ENCODE peak calls at places on chromosomes 5 and 9, in nine cellular contexts. One of them, this sample, is unnamed.

GRCh38 chr5:39074009-39074886 is at the start of gene RICTOR:
- DNase-seq in AG04450: peak; percentile 41
- DNase-seq in sigmoid colon: peak; percentile 92
- DNase-seq in cardiac muscle cell: peak; percentile 90
- DNase-seq in activated naive CD8-positive, alpha-beta T cell treated with anti-CD3 and anti-CD28 coated beads for 36 hours: peak; percentile 94
- DNase-seq in AG20443: peak; percentile 96
- DNase-seq in mesendoderm: peak; percentile 90
- DNase-seq in SJSA1: peak; percentile 90
- DNase-seq in stimulated activated CD8-positive, alpha-beta memory T cell treated with anti-CD3 and anti-CD28 coated beads, Interleukin-7, amount 100 ng/mL, for 24 hours: peak; percentile 76
- DNase-seq in this sample: peak; percentile 88

GRCh38 chr9:123360161-123361085 is 4.4 kb downstream of the CRB2 start:
- DNase-seq in AG04450: no peak
- DNase-seq in AG20443: no peak
- DNase-seq in sigmoid colon: no peak
- DNase-seq in SJSA1: no peak
- DNase-seq in mesendoderm: peak; percentile 98
- DNase-seq in cardiac muscle cell: peak; percentile 49
- DNase-seq in activated naive CD8-positive, alpha-beta T cell treated with anti-CD3 and anti-CD28 coated beads for 36 hours: peak; percentile 61
- DNase-seq in stimulated activated CD8-positive, alpha-beta memory T cell treated with anti-CD3 and anti-CD28 coated beads, Interleukin-7, amount 100 ng/mL, for 24 hours: no peak
- DNase-seq in this sample: peak; percentile 95

GRCh38 chr9:127053057-127053821 is 69.2 kb downstream of the ANGPTL2 start:
- DNase-seq in mesendoderm: no peak
- DNase-seq in activated naive CD8-positive, alpha-beta T cell treated with anti-CD3 and anti-CD28 coated beads for 36 hours: no peak
- DNase-seq in cardiac muscle cell: no peak
- DNase-seq in AG20443: no peak
- DNase-seq in SJSA1: no peak
- DNase-seq in sigmoid colon: no peak
- DNase-seq in stimulated activated CD8-positive, alpha-beta memory T cell treated with anti-CD3 and anti-CD28 coated beads, Interleukin-7, amount 100 ng/mL, for 24 hours: no peak
- DNase-seq in AG04450: no peak
- DNase-seq in this sample: no peak

GRCh38 chr9:127785933-127786772 is at the start of gene CDK9:
- DNase-seq in sigmoid colon: peak; percentile 96
- DNase-seq in stimulated activated CD8-positive, alpha-beta memory T cell treated with anti-CD3 and anti-CD28 coated beads, Interleukin-7, amount 100 ng/mL, for 24 hours: peak; percentile 83
- DNase-seq in AG04450: no peak
- DNase-seq in mesendoderm: peak; percentile 97
- DNase-seq in AG20443: peak; percentile 96
- DNase-seq in SJSA1: peak; percentile 89
- DNase-seq in activated naive CD8-positive, alpha-beta T cell treated with anti-CD3 and anti-CD28 coated beads for 36 hours: peak; percentile 98
- DNase-seq in cardiac muscle cell: peak; percentile 94
- DNase-seq in this sample: peak; percentile 91

GRCh38 chr5:112930082-112930344 is 8.0 kb upstream of the REEP5 start:
- DNase-seq in stimulated activated CD8-positive, alpha-beta memory T cell treated with anti-CD3 and anti-CD28 coated beads, Interleukin-7, amount 100 ng/mL, for 24 hours: no peak
- DNase-seq in activated naive CD8-positive, alpha-beta T cell treated with anti-CD3 and anti-CD28 coated beads for 36 hours: no peak
- DNase-seq in SJSA1: no peak
- DNase-seq in cardiac muscle cell: no peak
- DNase-seq in sigmoid colon: no peak
- DNase-seq in AG20443: no peak
- DNase-seq in mesendoderm: no peak
- DNase-seq in AG04450: no peak
- DNase-seq in this sample: no peak

GRCh38 chr9:70156729-70157128 is 102.0 kb upstream of the SMC5 start:
- DNase-seq in cardiac muscle cell: peak; percentile 19
- DNase-seq in SJSA1: no peak
- DNase-seq in AG04450: no peak
- DNase-seq in stimulated activated CD8-positive, alpha-beta memory T cell treated with anti-CD3 and anti-CD28 coated beads, Interleukin-7, amount 100 ng/mL, for 24 hours: no peak
- DNase-seq in AG20443: peak; percentile 25
- DNase-seq in sigmoid colon: no peak
- DNase-seq in activated naive CD8-positive, alpha-beta T cell treated with anti-CD3 and anti-CD28 coated beads for 36 hours: no peak
- DNase-seq in mesendoderm: no peak
- DNase-seq in this sample: no peak

GRCh38 chr9:128124873-128125574 is 2.5 kb downstream of the PTGES2 start:
- DNase-seq in stimulated activated CD8-positive, alpha-beta memory T cell treated with anti-CD3 and anti-CD28 coated beads, Interleukin-7, amount 100 ng/mL, for 24 hours: no peak
- DNase-seq in mesendoderm: peak; percentile 86
- DNase-seq in AG20443: peak; percentile 48
- DNase-seq in SJSA1: no peak
- DNase-seq in AG04450: peak; percentile 15
- DNase-seq in cardiac muscle cell: peak; percentile 64
- DNase-seq in sigmoid colon: peak; percentile 80
- DNase-seq in activated naive CD8-positive, alpha-beta T cell treated with anti-CD3 and anti-CD28 coated beads for 36 hours: peak; percentile 41
- DNase-seq in this sample: peak; percentile 56

GRCh38 chr5:173778784-173779304 is 109.3 kb upstream of the CPEB4 start:
- DNase-seq in sigmoid colon: no peak
- DNase-seq in SJSA1: no peak
- DNase-seq in cardiac muscle cell: no peak
- DNase-seq in activated naive CD8-positive, alpha-beta T cell treated with anti-CD3 and anti-CD28 coated beads for 36 hours: no peak
- DNase-seq in mesendoderm: no peak
- DNase-seq in stimulated activated CD8-positive, alpha-beta memory T cell treated with anti-CD3 and anti-CD28 coated beads, Interleukin-7, amount 100 ng/mL, for 24 hours: no peak
- DNase-seq in AG20443: no peak
- DNase-seq in AG04450: peak; percentile 4
- DNase-seq in this sample: no peak

GRCh38 chr5:98458004-98458403 is 315.5 kb upstream of the RGMB start:
- DNase-seq in cardiac muscle cell: peak; percentile 40
- DNase-seq in AG04450: peak; percentile 44
- DNase-seq in activated naive CD8-positive, alpha-beta T cell treated with anti-CD3 and anti-CD28 coated beads for 36 hours: no peak
- DNase-seq in sigmoid colon: no peak
- DNase-seq in stimulated activated CD8-positive, alpha-beta memory T cell treated with anti-CD3 and anti-CD28 coated beads, Interleukin-7, amount 100 ng/mL, for 24 hours: no peak
- DNase-seq in SJSA1: no peak
- DNase-seq in AG20443: peak; percentile 30
- DNase-seq in mesendoderm: peak; percentile 18
- DNase-seq in this sample: no peak

GRCh38 chr5:4243865-4244264 is 648.2 kb downstream of the IRX1 start:
- DNase-seq in stimulated activated CD8-positive, alpha-beta memory T cell treated with anti-CD3 and anti-CD28 coated beads, Interleukin-7, amount 100 ng/mL, for 24 hours: no peak
- DNase-seq in mesendoderm: no peak
- DNase-seq in activated naive CD8-positive, alpha-beta T cell treated with anti-CD3 and anti-CD28 coated beads for 36 hours: no peak
- DNase-seq in cardiac muscle cell: no peak
- DNase-seq in SJSA1: no peak
- DNase-seq in AG20443: no peak
- DNase-seq in sigmoid colon: no peak
- DNase-seq in AG04450: no peak
- DNase-seq in this sample: no peak

GRCh38 chr9:135584934-135585333 is 23.4 kb downstream of the PAEP start:
- DNase-seq in mesendoderm: no peak
- DNase-seq in activated naive CD8-positive, alpha-beta T cell treated with anti-CD3 and anti-CD28 coated beads for 36 hours: no peak
- DNase-seq in stimulated activated CD8-positive, alpha-beta memory T cell treated with anti-CD3 and anti-CD28 coated beads, Interleukin-7, amount 100 ng/mL, for 24 hours: no peak
- DNase-seq in AG04450: no peak
- DNase-seq in cardiac muscle cell: peak; percentile 65
- DNase-seq in SJSA1: no peak
- DNase-seq in AG20443: no peak
- DNase-seq in sigmoid colon: peak; percentile 51
- DNase-seq in this sample: no peak

GRCh38 chr9:122218885-122219855 is 9.6 kb downstream of the LHX6 start:
- DNase-seq in cardiac muscle cell: peak; percentile 31
- DNase-seq in activated naive CD8-positive, alpha-beta T cell treated with anti-CD3 and anti-CD28 coated beads for 36 hours: no peak
- DNase-seq in stimulated activated CD8-positive, alpha-beta memory T cell treated with anti-CD3 and anti-CD28 coated beads, Interleukin-7, amount 100 ng/mL, for 24 hours: no peak
- DNase-seq in AG04450: no peak
- DNase-seq in SJSA1: no peak
- DNase-seq in AG20443: peak; percentile 39
- DNase-seq in sigmoid colon: no peak
- DNase-seq in mesendoderm: peak; percentile 54
- DNase-seq in this sample: no peak

GRCh38 chr9:89986190-89986589 is 381.4 kb downstream of the GADD45G start:
- DNase-seq in SJSA1: no peak
- DNase-seq in AG20443: no peak
- DNase-seq in activated naive CD8-positive, alpha-beta T cell treated with anti-CD3 and anti-CD28 coated beads for 36 hours: no peak
- DNase-seq in cardiac muscle cell: no peak
- DNase-seq in sigmoid colon: no peak
- DNase-seq in AG04450: no peak
- DNase-seq in stimulated activated CD8-positive, alpha-beta memory T cell treated with anti-CD3 and anti-CD28 coated beads, Interleukin-7, amount 100 ng/mL, for 24 hours: no peak
- DNase-seq in mesendoderm: no peak
- DNase-seq in this sample: no peak

GRCh38 chr5:54886866-54887265 is 98.5 kb downstream of the ESM1 start:
- DNase-seq in stimulated activated CD8-positive, alpha-beta memory T cell treated with anti-CD3 and anti-CD28 coated beads, Interleukin-7, amount 100 ng/mL, for 24 hours: no peak
- DNase-seq in cardiac muscle cell: no peak
- DNase-seq in SJSA1: no peak
- DNase-seq in sigmoid colon: no peak
- DNase-seq in activated naive CD8-positive, alpha-beta T cell treated with anti-CD3 and anti-CD28 coated beads for 36 hours: no peak
- DNase-seq in AG20443: no peak
- DNase-seq in AG04450: no peak
- DNase-seq in mesendoderm: no peak
- DNase-seq in this sample: no peak

GRCh38 chr5:69083412-69083811 is 10.4 kb upstream of the SLC30A5 start:
- DNase-seq in AG04450: no peak
- DNase-seq in AG20443: no peak
- DNase-seq in cardiac muscle cell: peak; percentile 35
- DNase-seq in SJSA1: no peak
- DNase-seq in sigmoid colon: no peak
- DNase-seq in mesendoderm: peak; percentile 79
- DNase-seq in stimulated activated CD8-positive, alpha-beta memory T cell treated with anti-CD3 and anti-CD28 coated beads, Interleukin-7, amount 100 ng/mL, for 24 hours: no peak
- DNase-seq in activated naive CD8-positive, alpha-beta T cell treated with anti-CD3 and anti-CD28 coated beads for 36 hours: no peak
- DNase-seq in this sample: no peak